ENCODE peak calls at places on chromosomes 7 and 10, in eight cellular contexts. Y is endodermal cell, E is fibroblast of lung, D is testis, L is adrenal gland, S is pancreas, Z is tibial artery, P is lower lobe of right lung. N is an unnamed sample.
A peak's percentile ranks its signal among the peaks of the same experiment; 100 is the strongest.

GRCh38 chr7:108203433-108204002 is 73.4 kb upstream of the LAMB4 start:
- DNase-seq in D (no peak), P (no peak), S (no peak), Y (peak; percentile 60), E (no peak), L (no peak), Z (no peak), N (no peak)

GRCh38 chr10:51642591-51642990 is 56.8 kb downstream of the CSTF2T start:
- DNase-seq in Z (no peak), Y (no peak), L (no peak), S (no peak), E (no peak), D (no peak), P (no peak), N (no peak)

GRCh38 chr10:58698777-58699356 is 186.2 kb downstream of the BICC1 start:
- DNase-seq in Y (no peak), S (no peak), D (no peak), P (no peak), E (peak; percentile 49), Z (no peak), L (no peak), N (no peak)

GRCh38 chr10:25068152-25069058 is 52.0 kb downstream of the THNSL1 start:
- DNase-seq in S (no peak), Z (no peak), Y (peak; percentile 71), E (peak; percentile 85), L (no peak), D (no peak), P (no peak), N (peak; percentile 83)

GRCh38 chr7:131076032-131076431 is 251.6 kb upstream of the MKLN1 start:
- DNase-seq in D (no peak), Y (no peak), S (no peak), E (peak; percentile 91), L (no peak), P (no peak), Z (no peak), N (no peak)

GRCh38 chr10:7288060-7288690 is 122.7 kb downstream of the SFMBT2 start:
- DNase-seq in Z (no peak), E (no peak), P (no peak), L (no peak), D (no peak), S (no peak), Y (no peak), N (no peak)

GRCh38 chr10:28496017-28496416 is 36.9 kb upstream of the WAC start:
- DNase-seq in S (no peak), Y (no peak), Z (no peak), D (no peak), P (no peak), L (no peak), E (no peak), N (no peak)

GRCh38 chr10:93300518-93300917 is 181.6 kb downstream of the MYOF start:
- DNase-seq in D (no peak), Z (no peak), P (no peak), E (no peak), S (no peak), Y (no peak), L (no peak), N (no peak)

GRCh38 chr10:98411166-98411565 is 3.8 kb downstream of the PYROXD2 start:
- DNase-seq in E (no peak), S (no peak), D (no peak), P (no peak), L (no peak), Y (no peak), Z (no peak), N (no peak)

GRCh38 chr7:152462995-152463713 is 27.4 kb upstream of the KMT2C start:
- DNase-seq in D (peak; percentile 63), Z (peak; percentile 36), E (peak; percentile 67), Y (no peak), P (no peak), L (no peak), S (no peak), N (no peak)
- H3K4me1 ChIP-seq in D (peaks cover 19% of the 10 kb centered on the region), Z (peaks cover 9% of the 10 kb centered on the region), E (peaks cover 5% of the 10 kb centered on the region), Y (peaks cover 2% of the 10 kb centered on the region), P (peaks cover 26% of the 10 kb centered on the region), L (peaks cover 27% of the 10 kb centered on the region), S (peaks cover 7% of the 10 kb centered on the region), N (no peaks in the 10 kb centered on the region)

DNA sequence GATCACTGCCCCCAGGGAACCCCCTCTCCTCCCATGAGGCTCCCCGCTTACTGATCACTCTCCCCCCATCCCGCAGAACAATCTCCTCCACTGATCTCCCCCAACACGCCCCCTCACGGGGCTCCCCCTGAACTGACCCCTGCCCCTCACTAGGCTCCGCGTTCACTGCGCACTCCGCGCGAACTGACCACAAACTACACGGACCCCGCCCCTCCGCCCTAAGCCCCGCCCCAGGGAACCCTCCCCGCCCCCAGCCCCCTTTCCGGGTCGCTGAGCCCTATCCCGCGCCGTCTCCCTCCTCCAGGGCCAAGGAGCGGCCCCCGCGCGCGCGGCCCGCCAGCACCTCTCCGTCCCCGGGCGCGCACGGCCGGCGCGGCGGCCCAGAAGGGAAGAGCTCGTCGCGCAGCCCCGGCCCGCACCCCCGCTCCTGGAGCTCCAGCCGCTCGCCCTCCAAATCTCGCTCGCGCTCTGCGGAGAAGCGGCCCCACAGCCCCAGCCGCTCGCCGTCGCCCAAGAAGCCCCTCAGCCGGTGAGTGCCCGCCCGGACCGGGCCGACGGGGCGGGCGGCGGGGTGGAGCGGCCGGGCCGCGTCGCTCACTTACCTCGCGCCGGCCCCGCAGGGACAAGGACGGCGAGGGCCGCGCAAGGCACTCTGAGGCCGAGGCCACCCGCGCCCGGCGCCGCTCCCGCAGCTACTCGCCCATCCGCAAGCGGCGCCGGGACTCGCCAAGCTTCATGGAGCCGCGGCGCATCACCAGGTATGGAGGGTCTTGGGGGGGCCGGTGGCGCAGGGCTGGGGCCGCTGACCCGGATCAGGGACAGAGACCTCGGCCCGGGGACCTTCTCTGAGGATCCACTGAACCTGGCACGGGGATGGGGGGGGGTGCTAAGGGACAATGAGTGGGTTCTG is 19.9 kb upstream of the HSPB1 start:
- DNase-seq in P (no peak), D (peak; percentile 43), L (peak; percentile 63), S (peak; percentile 62), Z (no peak), Y (peak; percentile 91), E (peak; percentile 24), N (no peak)
- H3K4me3 ChIP-seq in P (peak overlapping the region; percentile 47), D (peak overlapping the region; percentile 57), L (peak overlapping the region; percentile 77), S (peak overlapping the region; percentile 21), Z (peak overlapping the region; percentile 56), Y (peak overlapping the region; percentile 69), E (peak overlapping the region; percentile 4), N (peak overlapping the region; percentile 68)

GRCh38 chr7:120505770-120506169 is 232.8 kb downstream of the KCND2 start:
- DNase-seq in S (no peak), P (no peak), Y (no peak), E (no peak), L (no peak), Z (no peak), D (no peak), N (no peak)

GRCh38 chr7:120502825-120503224 is 229.8 kb downstream of the KCND2 start:
- DNase-seq in Y (no peak), P (no peak), E (no peak), D (no peak), Z (no peak), L (no peak), S (no peak), N (no peak)

GRCh38 chr7:120502132-120502531 is 229.2 kb downstream of the KCND2 start:
- DNase-seq in D (no peak), E (no peak), P (no peak), S (no peak), Y (no peak), Z (no peak), L (no peak), N (no peak)
- H3K4me1 ChIP-seq in D (no peaks in the 10 kb centered on the region), E (no peaks in the 10 kb centered on the region), P (no peaks in the 10 kb centered on the region), S (no peaks in the 10 kb centered on the region), Y (peaks cover 9% of the 10 kb centered on the region), Z (no peaks in the 10 kb centered on the region), L (no peaks in the 10 kb centered on the region), N (no peaks in the 10 kb centered on the region)

GRCh38 chr10:97185326-97186058 is at the start of gene SLIT1:
- DNase-seq in L (no peak), Z (no peak), Y (peak; percentile 82), E (no peak), D (no peak), P (no peak), S (no peak), N (no peak)
- H3K4me3 ChIP-seq in L (no peak within 1 kb of the TSS), Z (peak within 1 kb of the TSS; percentile 17), Y (peak within 1 kb of the TSS; percentile 65), E (no peak within 1 kb of the TSS), D (peak within 1 kb of the TSS; percentile 9), P (no peak within 1 kb of the TSS), S (no peak within 1 kb of the TSS), N (peak within 1 kb of the TSS; percentile 6)

GRCh38 chr10:116998172-116998571 is 6.8 kb downstream of the SHTN1 start:
- DNase-seq in S (no peak), E (no peak), Z (no peak), P (no peak), Y (no peak), L (no peak), D (no peak), N (no peak)

GRCh38 chr10:116996994-116997393 is 8.0 kb downstream of the SHTN1 start:
- DNase-seq in Y (no peak), Z (no peak), E (no peak), S (no peak), D (no peak), L (no peak), P (no peak), N (no peak)

GRCh38 chr10:116993610-116994009 is 11.4 kb downstream of the SHTN1 start:
- DNase-seq in P (no peak), E (no peak), D (no peak), S (no peak), Y (no peak), L (no peak), Z (no peak), N (no peak)

GRCh38 chr10:116994113-116994890 is 10.7 kb downstream of the SHTN1 start:
- DNase-seq in L (no peak), E (no peak), Y (no peak), Z (no peak), P (no peak), D (no peak), S (no peak), N (no peak)

DNA sequence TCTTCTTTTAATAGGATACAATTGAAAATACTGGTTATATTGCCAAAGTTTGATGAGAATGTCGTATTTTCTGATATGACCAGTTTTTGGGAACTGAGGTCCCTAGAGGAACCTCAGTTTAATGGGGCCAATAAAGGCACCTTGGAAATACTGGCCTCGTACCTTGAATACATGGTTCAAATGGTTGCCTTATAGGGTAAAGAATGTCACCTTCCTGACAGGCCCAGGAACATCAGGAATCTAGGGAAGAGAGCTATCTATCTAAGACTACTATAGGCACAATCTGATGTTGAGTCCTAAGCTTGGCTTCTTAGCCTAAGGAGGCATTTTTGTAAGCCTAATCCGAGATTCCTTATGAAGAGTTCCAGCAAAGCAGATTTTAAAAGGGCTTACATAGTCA is 9.3 kb downstream of the SHTN1 start:
- DNase-seq in E (no peak), Y (no peak), P (no peak), D (no peak), S (no peak), Z (no peak), L (no peak), N (no peak)
- H3K4me1 ChIP-seq in E (no peaks in the 10 kb centered on the region), Y (no peaks in the 10 kb centered on the region), P (no peaks in the 10 kb centered on the region), D (no peaks in the 10 kb centered on the region), S (peaks cover 25% of the 10 kb centered on the region), Z (no peaks in the 10 kb centered on the region), L (no peaks in the 10 kb centered on the region), N (no peaks in the 10 kb centered on the region)

N was measured in RWPE2.